ENCODE peak calls at places on chromosomes 2 and 18, in ten cellular contexts. L is chondrocyte, E is AG09309, T is cardiac muscle cell, W is mesothelial cell of epicardium, I is GM06990, Z is foreskin keratinocyte, A is heart left ventricle, O is Calu3, G is suprapubic skin. K is an unnamed sample.
A peak's percentile ranks its signal among the peaks of the same experiment; 100 is the strongest.

GRCh38 chr2:59658906-59659305 is 894.5 kb downstream of the BCL11A start:
- DNase-seq in O (peak; percentile 7), A (no peak), T (no peak), L (no peak), I (no peak), G (no peak), E (no peak), Z (peak; percentile 7), W (no peak), K (no peak)

GRCh38 chr2:34734662-34735061 is 1135.6 kb upstream of the FAM98A start:
- DNase-seq in L (no peak), G (no peak), O (no peak), W (no peak), I (no peak), Z (peak; percentile 7), A (no peak), T (no peak), E (no peak), K (no peak)

GRCh38 chr18:57741273-57741672 is 61.8 kb downstream of the ATP8B1 start:
- DNase-seq in G (no peak), I (no peak), W (no peak), L (no peak), T (no peak), E (no peak), A (no peak), Z (no peak), O (no peak), K (no peak)

GRCh38 chr18:23136326-23137092 is 1.2 kb downstream of the CABLES1 start:
- DNase-seq in G (peak; percentile 73), E (no peak), A (peak; percentile 50), O (peak; percentile 34), L (no peak), W (no peak), I (peak; percentile 63), T (peak; percentile 39), Z (no peak), K (no peak)

GRCh38 chr18:67783215-67783946 is 266.9 kb upstream of the DSEL start:
- DNase-seq in W (no peak), G (no peak), L (no peak), O (no peak), E (peak; percentile 80), Z (peak; percentile 89), A (no peak), T (no peak), I (no peak), K (no peak)

GRCh38 chr2:64751286-64752260 is 97.9 kb upstream of the SERTAD2 start:
- DNase-seq in E (no peak), I (no peak), Z (peak; percentile 91), G (no peak), A (peak; percentile 99), W (peak; percentile 97), O (peak; percentile 97), L (no peak), T (peak; percentile 98), K (peak; percentile 88)

GRCh38 chr18:10860382-10860781 is 289.0 kb downstream of the PIEZO2 start:
- DNase-seq in A (no peak), W (no peak), G (no peak), L (no peak), T (no peak), E (no peak), O (no peak), Z (no peak), I (no peak), K (no peak)

GRCh38 chr2:230927711-230928341 is 2.8 kb upstream of the GPR55 start:
- DNase-seq in Z (no peak), G (peak; percentile 50), W (no peak), A (peak; percentile 18), L (peak; percentile 79), T (no peak), O (no peak), E (no peak), I (no peak), K (no peak)

GRCh38 chr2:85852979-85853498 is 35.8 kb downstream of the ST3GAL5 start:
- DNase-seq in I (peak; percentile 55), W (no peak), T (no peak), E (no peak), A (peak; percentile 33), L (no peak), G (no peak), Z (no peak), O (no peak), K (no peak)

GRCh38 chr2:85222792-85223191 is 89.6 kb downstream of the TCF7L1 start:
- DNase-seq in L (no peak), T (no peak), G (no peak), A (no peak), W (no peak), Z (no peak), I (no peak), E (no peak), O (no peak), K (no peak)

GRCh38 chr2:112342067-112342466 is 66.7 kb downstream of the ZC3H6 start:
- DNase-seq in G (no peak), O (no peak), I (no peak), E (no peak), A (no peak), T (no peak), W (no peak), L (no peak), Z (peak; percentile 67), K (no peak)

GRCh38 chr18:74234326-74235171 is 57.2 kb downstream of the CYB5A start:
- DNase-seq in O (peak; percentile 62), G (no peak), I (no peak), E (peak; percentile 17), T (peak; percentile 7), W (no peak), A (no peak), L (no peak), Z (peak; percentile 90), K (no peak)

GRCh38 chr2:163345795-163346573 is 389.8 kb downstream of the FIGN start:
- DNase-seq in Z (peak; percentile 69), T (peak; percentile 73), G (no peak), W (no peak), L (no peak), I (peak; percentile 9), O (peak; percentile 33), E (peak; percentile 20), A (no peak), K (peak; percentile 23)

GRCh38 chr18:44945847-44946490 is 265.3 kb downstream of the SETBP1 start:
- DNase-seq in W (no peak), E (no peak), I (no peak), O (no peak), L (no peak), T (no peak), A (no peak), Z (no peak), G (no peak), K (peak; percentile 12)

GRCh38 chr2:18763338-18763737 is 174.0 kb upstream of the NT5C1B start:
- DNase-seq in I (no peak), G (no peak), Z (no peak), W (no peak), L (no peak), E (no peak), A (no peak), O (no peak), T (no peak), K (no peak)

GRCh38 chr2:137888845-137889244 is 75.4 kb upstream of the HNMT start:
- DNase-seq in T (peak; percentile 61), E (no peak), Z (peak; percentile 37), O (peak; percentile 77), A (no peak), I (no peak), L (no peak), W (no peak), G (no peak), K (peak; percentile 40)

GRCh38 chr2:137881711-137882110 is 82.6 kb upstream of the HNMT start:
- DNase-seq in L (no peak), A (no peak), W (no peak), I (no peak), E (no peak), G (no peak), Z (no peak), T (no peak), O (no peak), K (no peak)

DNA sequence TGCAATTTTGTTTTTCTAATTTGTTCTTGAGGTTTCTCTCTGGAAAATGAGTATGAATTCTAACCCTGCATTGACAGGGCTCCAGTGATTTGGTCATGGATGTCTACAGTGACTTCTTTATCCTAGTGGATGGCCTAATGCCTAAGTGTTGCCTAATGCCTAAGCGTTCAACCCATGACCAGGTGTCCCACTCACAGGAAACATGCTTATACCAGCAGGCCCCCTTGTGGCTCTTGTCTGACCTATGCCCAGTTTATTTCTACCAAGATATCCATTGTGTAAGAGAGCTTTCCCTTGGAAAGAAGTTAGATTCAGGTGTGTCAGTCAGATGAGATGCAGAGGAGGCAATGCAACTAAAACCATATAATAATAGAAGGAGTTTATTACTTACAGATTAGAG is 77.8 kb upstream of the HNMT start:
- DNase-seq in L (no peak), G (no peak), W (no peak), Z (peak; percentile 18), O (peak; percentile 56), A (no peak), I (no peak), T (peak; percentile 34), E (no peak), K (no peak)
- TF ChIP-seq CTCF in L (no peak), G (no peak), W (no peak), Z (peak; percentile 46), O (peak; percentile 51), A (no peak), I (peak; percentile 10), T (no peak), E (no peak), K (peak; percentile 37)

GRCh38 chr2:37575780-37576179 is 95.7 kb downstream of the CDC42EP3 start:
- DNase-seq in Z (no peak), I (no peak), G (no peak), E (no peak), A (no peak), L (no peak), W (no peak), O (no peak), T (no peak), K (no peak)
- TF ChIP-seq CTCF in Z (peak; percentile 13), I (no peak), G (no peak), E (peak; percentile 26), A (no peak), L (peak; percentile 45), W (no peak), O (no peak), T (peak; percentile 15), K (no peak)

GRCh38 chr2:237691908-237692600 is 64.7 kb downstream of the LRRFIP1 start:
- DNase-seq in T (peak; percentile 96), I (peak; percentile 90), A (peak; percentile 97), O (peak; percentile 98), G (peak; percentile 98), W (peak; percentile 88), E (no peak), Z (peak; percentile 62), L (peak; percentile 97), K (peak; percentile 94)
- TF ChIP-seq CTCF in T (no peak), I (no peak), A (no peak), O (no peak), G (no peak), W (no peak), E (no peak), Z (peak; percentile 3), L (peak; percentile 35), K (no peak)

GRCh38 chr2:108194409-108195132 is 45.2 kb upstream of the SULT1C3 start:
- DNase-seq in W (no peak), O (no peak), T (peak; percentile 5), A (no peak), E (no peak), L (no peak), Z (no peak), I (no peak), G (no peak), K (no peak)
- TF ChIP-seq CTCF in W (peak; percentile 68), O (no peak), T (peak; percentile 45), A (peak; percentile 38), E (peak; percentile 26), L (peak; percentile 86), Z (peak; percentile 67), I (peak; percentile 34), G (no peak), K (peak; percentile 74)